ENCODE peak calls at places on chromosomes 4 and X, in five cellular contexts. W is BJ, K is OCI-LY7, E is left ventricle myocardium inferior, S is lower lobe of right lung. P is an unnamed sample.

GRCh38 chr4:74038161-74039064 is at the start of gene CXCL3:
- DNase-seq in K (no peak), W (no peak), E (peak; percentile 78), S (peak; percentile 88), P (no peak)

GRCh38 chr4:157728215-157728614 is 444.6 kb downstream of the GASK1B start:
- DNase-seq in K (no peak), S (no peak), E (no peak), W (no peak), P (no peak)

GRCh38 chr4:89007338-89007737 is 49.6 kb downstream of the FAM13A start:
- DNase-seq in E (no peak), W (no peak), K (no peak), S (no peak), P (no peak)

GRCh38 chr4:105951198-105951597 is 55.9 kb downstream of the NPNT start:
- DNase-seq in E (no peak), S (no peak), W (peak; percentile 38), K (no peak), P (peak; percentile 24)

GRCh38 chr4:8775751-8776355 is 95.8 kb downstream of the HMX1 start:
- DNase-seq in W (no peak), E (no peak), S (peak; percentile 40), K (no peak), P (no peak)

GRCh38 chr4:94561249-94562024 is 109.7 kb downstream of the PDLIM5 start:
- DNase-seq in K (no peak), W (peak; percentile 59), E (no peak), S (no peak), P (no peak)

GRCh38 chr4:186698028-186698427 is 25.6 kb downstream of the FAT1 start:
- DNase-seq in W (no peak), K (no peak), S (no peak), E (no peak), P (no peak)

GRCh38 chrX:129979207-129979920 is 3.1 kb upstream of the BCORL1 start:
- DNase-seq in E (no peak), W (no peak), S (no peak), K (no peak), P (no peak)

GRCh38 chr4:36358173-36358572 is 76.8 kb downstream of the DTHD1 start:
- DNase-seq in E (no peak), W (no peak), S (no peak), K (no peak), P (no peak)

GRCh38 chrX:51894697-51895336 is 1.4 kb downstream of the MAGED1 start:
- DNase-seq in W (no peak), E (no peak), K (no peak), S (no peak), P (no peak)

GRCh38 chrX:41335590-41336331 is 1.8 kb downstream of the DDX3X start:
- DNase-seq in E (no peak), K (no peak), W (no peak), S (no peak), P (peak; percentile 62)

GRCh38 chr4:105241456-105241855 is 94.8 kb downstream of the TET2 start:
- DNase-seq in K (no peak), S (no peak), W (no peak), E (peak; percentile 68), P (no peak)

GRCh38 chr4:71361476-71361875 is 22.7 kb downstream of the SLC4A4 start:
- DNase-seq in S (no peak), K (no peak), E (no peak), W (no peak), P (no peak)

GRCh38 chr4:57020467-57021101 is 41.9 kb downstream of the POLR2B start:
- DNase-seq in K (no peak), E (no peak), W (peak; percentile 21), S (no peak), P (peak; percentile 77)

GRCh38 chr4:39976141-39976944 is 1.4 kb downstream of the PDS5A start:
- DNase-seq in W (peak; percentile 25), E (peak; percentile 72), K (peak; percentile 85), S (peak; percentile 77), P (peak; percentile 37)

GRCh38 chr4:174256277-174256713 is 27.2 kb downstream of the FBXO8 start:
- DNase-seq in W (peak; percentile 15), S (no peak), E (no peak), K (no peak), P (peak; percentile 18)

GRCh38 chr4:6948134-6948460 is 38.5 kb downstream of the TBC1D14 start:
- DNase-seq in E (no peak), K (no peak), S (no peak), W (no peak), P (no peak)

GRCh38 chr4:68141852-68142251 is 12.2 kb upstream of the TMPRSS11F start:
- DNase-seq in E (no peak), W (no peak), K (no peak), S (no peak), P (no peak)

GRCh38 chr4:169484485-169484884 is 127.9 kb downstream of the NEK1 start:
- DNase-seq in S (no peak), W (no peak), E (no peak), K (no peak), P (no peak)

DNA sequence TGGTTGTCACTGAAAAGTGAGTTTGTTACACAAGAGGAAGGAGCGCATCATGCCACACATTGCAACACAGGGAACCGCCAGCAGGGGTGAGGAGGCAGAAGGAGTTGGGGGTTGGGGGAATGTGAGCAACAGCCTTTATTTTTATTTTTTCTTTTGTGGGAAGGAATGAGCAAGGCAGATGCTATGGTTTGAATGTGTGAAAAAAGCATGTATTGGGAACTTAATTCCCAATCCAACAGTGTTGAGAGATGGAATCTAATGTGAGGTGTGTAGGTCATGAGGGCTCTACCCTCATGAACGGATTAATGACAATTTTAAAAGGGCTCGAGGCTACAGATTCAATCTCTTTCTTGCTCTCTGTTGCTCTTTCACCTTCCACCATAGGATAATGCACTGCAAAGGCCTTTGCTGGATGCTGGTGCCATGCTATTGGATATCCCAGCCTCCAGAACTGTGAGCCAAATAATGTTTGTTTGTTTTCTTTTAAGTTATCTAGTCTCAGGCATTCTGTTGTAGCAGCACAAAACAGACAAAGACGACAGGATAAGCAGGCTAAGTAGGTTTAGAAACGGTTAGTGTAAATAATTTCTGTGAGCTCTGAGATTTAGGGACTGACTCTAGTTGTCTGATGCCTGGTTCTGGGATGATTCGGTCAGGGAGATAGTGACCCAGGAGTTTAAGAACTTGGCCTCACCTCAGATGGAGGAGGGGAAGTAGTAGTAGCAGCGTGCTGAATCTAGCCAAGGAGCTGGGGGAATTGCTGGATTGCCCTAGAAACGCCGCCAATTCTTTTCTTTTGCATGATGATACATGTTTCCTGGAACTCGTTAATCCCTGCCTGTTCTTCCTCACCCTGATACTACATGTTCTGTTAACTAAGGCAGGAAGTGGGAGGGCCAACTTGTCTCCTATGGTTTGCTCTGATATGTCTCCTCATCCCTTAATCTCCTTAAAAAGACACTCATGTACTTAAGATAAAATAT is 156.6 kb upstream of the CTSO start:
- DNase-seq in K (no peak), E (no peak), S (no peak), W (no peak), P (no peak)
- TF ChIP-seq CTCF in K (no peak), E (no peak), S (no peak), W (peak; percentile 10), P (peak; percentile 22)

GRCh38 chrX:100410083-100410590 is at the start of gene PCDH19:
- DNase-seq in S (peak; percentile 52), K (no peak), W (no peak), E (peak; percentile 45), P (no peak)

GRCh38 chrX:100409316-100410082 is 574 bp downstream of the PCDH19 start:
- DNase-seq in K (no peak), E (no peak), W (no peak), S (no peak), P (no peak)

GRCh38 chrX:100407784-100408642 is 2.1 kb downstream of the PCDH19 start:
- DNase-seq in W (no peak), E (no peak), K (no peak), S (no peak), P (no peak)

GRCh38 chrX:100407147-100407783 is 2.8 kb downstream of the PCDH19 start:
- DNase-seq in S (no peak), E (no peak), W (no peak), K (no peak), P (no peak)

GRCh38 chrX:100408643-100409315 is 1.3 kb downstream of the PCDH19 start:
- DNase-seq in W (no peak), K (no peak), E (no peak), S (no peak), P (no peak)
- H3K4me3 ChIP-seq in W (no peak overlapping the region), K (no peak overlapping the region), E (peak overlapping the region; percentile 67), S (peak overlapping the region; percentile 45), P (no peak overlapping the region)

DNA sequence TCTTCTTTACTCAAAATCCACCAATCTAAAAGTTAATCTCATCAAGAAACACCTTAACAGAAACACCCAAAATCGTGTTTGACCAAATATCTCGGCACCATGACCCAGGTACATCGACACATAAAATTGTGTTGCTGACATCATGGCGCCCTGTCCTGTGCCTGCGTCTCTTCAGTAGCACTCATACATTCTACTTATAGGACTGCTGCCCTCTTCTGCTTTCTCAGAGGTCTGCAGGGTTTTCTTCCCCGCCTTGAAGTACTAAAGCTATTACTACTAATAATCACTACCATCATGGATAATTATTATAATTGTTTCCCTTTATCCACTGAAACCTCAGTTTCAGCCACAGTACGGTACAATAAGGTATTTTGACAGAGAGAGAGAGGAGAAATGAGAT is 1403.1 kb upstream of the TENM3 start:
- DNase-seq in S (no peak), K (peak; percentile 30), E (no peak), W (no peak), P (no peak)
- TF ChIP-seq CTCF in S (no peak), K (no peak), E (no peak), W (no peak), P (no peak)

DNA sequence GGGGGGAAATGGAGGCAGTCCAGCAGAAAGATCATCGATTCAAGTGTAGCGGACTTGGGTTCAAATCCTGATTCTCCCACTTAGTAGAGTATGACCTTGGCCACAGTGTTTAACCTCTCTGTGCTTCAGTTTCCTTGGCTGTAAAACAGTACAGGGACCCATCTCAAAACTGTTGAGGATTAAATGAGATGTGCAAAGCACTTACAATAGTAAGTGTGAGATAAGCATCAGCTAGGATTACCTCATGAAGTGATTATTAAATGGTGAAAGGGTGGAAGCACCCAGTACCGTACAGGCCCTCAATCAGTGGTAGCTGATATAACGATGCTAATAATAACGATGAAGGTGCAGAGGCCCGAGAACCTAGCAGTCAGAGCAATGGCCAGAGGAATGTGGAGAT is 45.1 kb downstream of the PRPS1 start:
- DNase-seq in E (no peak), K (no peak), W (no peak), S (no peak), P (no peak)
- H3K4me3 ChIP-seq in E (peak overlapping the region; percentile 21), K (peak overlapping the region; percentile 88), W (no peak overlapping the region), S (no peak overlapping the region), P (no peak overlapping the region)

GRCh38 chr4:175509320-175509719 is 302.7 kb downstream of the GPM6A start:
- DNase-seq in W (no peak), K (peak; percentile 39), S (no peak), E (no peak), P (no peak)
- TF ChIP-seq CTCF in W (no peak), K (peak; percentile 80), S (no peak), E (no peak), P (no peak)

DNA sequence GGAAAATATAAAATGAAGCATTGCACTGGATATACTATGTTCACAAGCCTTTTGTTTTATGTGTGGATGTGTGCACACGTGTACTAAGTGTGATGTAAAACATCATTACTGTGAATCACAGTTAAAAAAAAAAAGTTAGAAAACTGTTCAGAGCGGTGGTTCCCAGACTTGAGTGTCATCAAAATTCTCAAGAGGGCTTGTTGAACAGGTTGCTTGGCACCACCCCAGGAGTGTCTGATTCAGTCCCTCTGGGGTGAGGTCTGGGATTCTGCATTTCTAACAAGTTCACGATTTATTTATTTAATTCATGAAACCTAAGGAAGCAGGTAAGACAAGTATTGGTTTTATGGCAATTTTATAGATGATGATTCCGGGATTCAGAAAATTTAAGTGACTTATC is 1.8 kb downstream of the CENPU start:
- DNase-seq in S (no peak), K (peak; percentile 14), E (no peak), W (no peak), P (no peak)
- H3K4me3 ChIP-seq in S (no peak overlapping the region), K (peak overlapping the region; percentile 94), E (no peak overlapping the region), W (no peak overlapping the region), P (no peak overlapping the region)